ENCODE peak calls at places on chromosomes 6 and 20, in ten cellular contexts. One of them, this sample, is unnamed. For H3K4me1 and H3K9me3, the result is how much of the 10 kb centered on the place peaks cover.

GRCh38 chr6:109455502-109456282 is at the start of gene MICAL1:
- DNase-seq in neural progenitor cell: peak
- DNase-seq in adipocyte: peak
- DNase-seq in right atrium auricular region: no peak
- DNase-seq in body of pancreas: peak
- DNase-seq in CD8-positive, alpha-beta T cell: peak
- DNase-seq in naive thymus-derived CD4-positive, alpha-beta T cell: peak
- DNase-seq in A549: peak
- DNase-seq in Peyer's patch: peak
- DNase-seq in adrenal gland: peak
- DNase-seq in this sample: peak

GRCh38 chr20:8127553-8128255 is 4.4 kb upstream of the PLCB1 start:
- DNase-seq in Peyer's patch: no peak
- DNase-seq in naive thymus-derived CD4-positive, alpha-beta T cell: no peak
- DNase-seq in adrenal gland: no peak
- DNase-seq in right atrium auricular region: no peak
- DNase-seq in neural progenitor cell: no peak
- DNase-seq in body of pancreas: no peak
- DNase-seq in CD8-positive, alpha-beta T cell: no peak
- DNase-seq in A549: no peak
- DNase-seq in adipocyte: no peak
- DNase-seq in this sample: peak

GRCh38 chr6:154595997-154596396 is 85.5 kb upstream of the CNKSR3 start:
- DNase-seq in naive thymus-derived CD4-positive, alpha-beta T cell: no peak
- DNase-seq in adrenal gland: no peak
- DNase-seq in body of pancreas: no peak
- DNase-seq in A549: no peak
- DNase-seq in neural progenitor cell: no peak
- DNase-seq in CD8-positive, alpha-beta T cell: no peak
- DNase-seq in right atrium auricular region: no peak
- DNase-seq in adipocyte: no peak
- DNase-seq in Peyer's patch: no peak
- DNase-seq in this sample: peak

GRCh38 chr6:15061176-15061575 is 184.7 kb upstream of the JARID2 start:
- DNase-seq in body of pancreas: no peak
- DNase-seq in adrenal gland: peak
- DNase-seq in naive thymus-derived CD4-positive, alpha-beta T cell: no peak
- DNase-seq in A549: no peak
- DNase-seq in adipocyte: no peak
- DNase-seq in CD8-positive, alpha-beta T cell: no peak
- DNase-seq in Peyer's patch: no peak
- DNase-seq in right atrium auricular region: no peak
- DNase-seq in neural progenitor cell: peak
- DNase-seq in this sample: peak

GRCh38 chr20:11181964-11182363 is 508.2 kb upstream of the JAG1 start:
- DNase-seq in body of pancreas: no peak
- DNase-seq in adipocyte: no peak
- DNase-seq in A549: no peak
- DNase-seq in adrenal gland: no peak
- DNase-seq in neural progenitor cell: no peak
- DNase-seq in right atrium auricular region: no peak
- DNase-seq in CD8-positive, alpha-beta T cell: no peak
- DNase-seq in Peyer's patch: no peak
- DNase-seq in naive thymus-derived CD4-positive, alpha-beta T cell: no peak
- DNase-seq in this sample: no peak

GRCh38 chr6:45663181-45664180 is 285.7 kb upstream of the SUPT3H start:
- DNase-seq in body of pancreas: no peak
- DNase-seq in naive thymus-derived CD4-positive, alpha-beta T cell: peak
- DNase-seq in A549: no peak
- DNase-seq in adrenal gland: no peak
- DNase-seq in Peyer's patch: peak
- DNase-seq in adipocyte: no peak
- DNase-seq in CD8-positive, alpha-beta T cell: peak
- DNase-seq in neural progenitor cell: peak
- DNase-seq in right atrium auricular region: peak
- DNase-seq in this sample: no peak

GRCh38 chr20:47326718-47327137 is 29.8 kb downstream of the ZMYND8 start:
- DNase-seq in Peyer's patch: no peak
- DNase-seq in body of pancreas: no peak
- DNase-seq in right atrium auricular region: no peak
- DNase-seq in adipocyte: peak
- DNase-seq in A549: peak
- DNase-seq in naive thymus-derived CD4-positive, alpha-beta T cell: no peak
- DNase-seq in adrenal gland: no peak
- DNase-seq in CD8-positive, alpha-beta T cell: no peak
- DNase-seq in neural progenitor cell: no peak
- DNase-seq in this sample: no peak

GRCh38 chr6:149990672-149991402 is 27.1 kb downstream of the ULBP1 start:
- DNase-seq in right atrium auricular region: no peak
- DNase-seq in A549: no peak
- DNase-seq in body of pancreas: no peak
- DNase-seq in neural progenitor cell: peak
- DNase-seq in naive thymus-derived CD4-positive, alpha-beta T cell: no peak
- DNase-seq in adrenal gland: peak
- DNase-seq in CD8-positive, alpha-beta T cell: no peak
- DNase-seq in Peyer's patch: no peak
- DNase-seq in adipocyte: peak
- DNase-seq in this sample: peak

DNA sequence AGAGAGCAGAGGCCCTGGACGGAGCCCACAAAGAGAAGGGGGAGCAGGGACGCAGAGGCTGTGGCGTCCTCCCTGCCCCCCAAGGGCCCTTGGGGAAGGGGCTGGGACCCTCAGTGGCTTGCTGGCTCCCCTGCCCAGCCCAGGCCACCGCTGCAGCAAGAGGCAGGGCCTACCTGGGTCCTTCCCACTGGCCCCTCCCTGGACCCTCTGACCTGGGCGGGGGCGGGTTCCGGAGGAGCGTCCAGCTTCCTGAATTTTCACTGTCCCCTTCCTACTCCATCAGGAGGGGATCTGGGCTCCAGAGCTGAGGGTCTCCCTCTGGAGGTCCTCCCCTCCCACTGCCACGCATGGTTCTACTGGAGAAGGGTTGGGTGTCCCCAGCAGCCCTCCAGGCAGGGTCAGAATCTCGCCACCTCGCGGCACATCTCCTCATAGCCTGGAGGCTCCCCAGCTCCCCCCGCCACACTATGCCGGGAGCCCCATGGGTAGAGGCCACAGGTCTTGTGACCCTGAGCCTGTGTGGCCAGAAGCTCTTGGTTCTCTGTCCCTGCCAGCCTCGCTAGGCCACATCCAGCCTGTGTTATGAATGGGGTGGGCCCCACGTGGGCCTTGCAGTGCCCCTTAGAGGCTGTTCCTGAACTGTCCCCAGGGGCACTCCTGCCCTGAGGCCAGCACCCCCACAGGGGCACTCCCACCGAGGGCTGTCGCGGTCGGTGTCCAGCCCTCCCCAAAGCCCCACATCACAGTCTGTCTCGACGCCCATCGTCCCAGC is 1.0 kb upstream of the SOX18 start:
- DNase-seq in A549: no peak
- DNase-seq in Peyer's patch: no peak
- DNase-seq in neural progenitor cell: no peak
- DNase-seq in adipocyte: no peak
- DNase-seq in CD8-positive, alpha-beta T cell: no peak
- DNase-seq in body of pancreas: no peak
- DNase-seq in adrenal gland: no peak
- DNase-seq in right atrium auricular region: no peak
- DNase-seq in naive thymus-derived CD4-positive, alpha-beta T cell: no peak
- DNase-seq in this sample: no peak
- H3K4me1 ChIP-seq in A549: under half
- H3K4me1 ChIP-seq in Peyer's patch: under half
- H3K4me1 ChIP-seq in neural progenitor cell: under half
- H3K4me1 ChIP-seq in adipocyte: under half
- H3K4me1 ChIP-seq in CD8-positive, alpha-beta T cell: under half
- H3K4me1 ChIP-seq in body of pancreas: under half
- H3K4me1 ChIP-seq in adrenal gland: under half
- H3K4me1 ChIP-seq in right atrium auricular region: under half
- H3K4me1 ChIP-seq in naive thymus-derived CD4-positive, alpha-beta T cell: under half
- H3K4me1 ChIP-seq in this sample: under half

GRCh38 chr6:96789871-96790270 is 47.4 kb downstream of the GPR63 start:
- DNase-seq in adipocyte: no peak
- DNase-seq in neural progenitor cell: no peak
- DNase-seq in right atrium auricular region: no peak
- DNase-seq in naive thymus-derived CD4-positive, alpha-beta T cell: no peak
- DNase-seq in CD8-positive, alpha-beta T cell: no peak
- DNase-seq in A549: no peak
- DNase-seq in Peyer's patch: no peak
- DNase-seq in adrenal gland: no peak
- DNase-seq in body of pancreas: no peak
- DNase-seq in this sample: no peak

GRCh38 chr6:96792791-96793190 is 44.5 kb downstream of the GPR63 start:
- DNase-seq in body of pancreas: no peak
- DNase-seq in A549: no peak
- DNase-seq in neural progenitor cell: no peak
- DNase-seq in naive thymus-derived CD4-positive, alpha-beta T cell: no peak
- DNase-seq in adrenal gland: no peak
- DNase-seq in right atrium auricular region: no peak
- DNase-seq in CD8-positive, alpha-beta T cell: no peak
- DNase-seq in Peyer's patch: no peak
- DNase-seq in adipocyte: no peak
- DNase-seq in this sample: no peak

GRCh38 chr6:96794980-96795379 is 42.3 kb downstream of the GPR63 start:
- DNase-seq in adipocyte: peak
- DNase-seq in Peyer's patch: no peak
- DNase-seq in CD8-positive, alpha-beta T cell: no peak
- DNase-seq in right atrium auricular region: no peak
- DNase-seq in A549: no peak
- DNase-seq in neural progenitor cell: peak
- DNase-seq in body of pancreas: no peak
- DNase-seq in adrenal gland: no peak
- DNase-seq in naive thymus-derived CD4-positive, alpha-beta T cell: no peak
- DNase-seq in this sample: no peak

GRCh38 chr6:96795481-96795880 is 41.8 kb downstream of the GPR63 start:
- DNase-seq in Peyer's patch: no peak
- DNase-seq in neural progenitor cell: peak
- DNase-seq in A549: no peak
- DNase-seq in adrenal gland: no peak
- DNase-seq in adipocyte: no peak
- DNase-seq in CD8-positive, alpha-beta T cell: no peak
- DNase-seq in naive thymus-derived CD4-positive, alpha-beta T cell: no peak
- DNase-seq in right atrium auricular region: no peak
- DNase-seq in body of pancreas: no peak
- DNase-seq in this sample: peak
- H3K4me3 ChIP-seq in Peyer's patch: no peak
- H3K4me3 ChIP-seq in neural progenitor cell: no peak
- H3K4me3 ChIP-seq in A549: no peak
- H3K4me3 ChIP-seq in adrenal gland: no peak
- H3K4me3 ChIP-seq in adipocyte: no peak
- H3K4me3 ChIP-seq in CD8-positive, alpha-beta T cell: no peak
- H3K4me3 ChIP-seq in naive thymus-derived CD4-positive, alpha-beta T cell: no peak
- H3K4me3 ChIP-seq in right atrium auricular region: no peak
- H3K4me3 ChIP-seq in body of pancreas: no peak
- H3K4me3 ChIP-seq in this sample: no peak

DNA sequence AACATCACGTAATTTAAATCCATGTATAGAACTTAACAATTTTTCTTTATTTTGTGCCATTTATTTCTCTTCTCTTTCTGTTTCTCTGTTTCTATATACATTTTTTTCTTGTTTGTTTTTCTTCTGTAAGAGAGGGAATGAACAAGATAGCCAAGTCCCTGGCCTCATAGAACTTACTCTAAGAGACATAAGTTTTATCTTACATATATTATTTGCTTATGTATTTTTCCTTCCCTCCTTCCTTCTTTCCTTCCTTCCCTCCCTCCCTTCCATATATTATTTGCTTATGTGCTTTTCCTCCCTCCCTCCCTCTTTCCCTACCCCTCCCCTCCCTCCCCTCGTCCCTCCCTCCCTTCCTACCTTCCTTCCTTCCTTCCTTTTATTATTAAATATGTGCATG is 13.0 kb downstream of the DOK5 start:
- DNase-seq in A549: no peak
- DNase-seq in adipocyte: no peak
- DNase-seq in right atrium auricular region: no peak
- DNase-seq in neural progenitor cell: no peak
- DNase-seq in naive thymus-derived CD4-positive, alpha-beta T cell: no peak
- DNase-seq in body of pancreas: no peak
- DNase-seq in CD8-positive, alpha-beta T cell: no peak
- DNase-seq in Peyer's patch: no peak
- DNase-seq in adrenal gland: no peak
- DNase-seq in this sample: no peak
- H3K9me3 ChIP-seq in A549: under half
- H3K9me3 ChIP-seq in adipocyte: under half
- H3K9me3 ChIP-seq in right atrium auricular region: under half
- H3K9me3 ChIP-seq in neural progenitor cell: under half
- H3K9me3 ChIP-seq in naive thymus-derived CD4-positive, alpha-beta T cell: under half
- H3K9me3 ChIP-seq in body of pancreas: under half
- H3K9me3 ChIP-seq in CD8-positive, alpha-beta T cell: under half
- H3K9me3 ChIP-seq in Peyer's patch: under half
- H3K9me3 ChIP-seq in adrenal gland: under half
- H3K9me3 ChIP-seq in this sample: under half

GRCh38 chr6:169829786-169830185 is 78.4 kb downstream of the ERMARD start:
- DNase-seq in A549: no peak
- DNase-seq in right atrium auricular region: peak
- DNase-seq in adipocyte: no peak
- DNase-seq in body of pancreas: no peak
- DNase-seq in CD8-positive, alpha-beta T cell: no peak
- DNase-seq in neural progenitor cell: no peak
- DNase-seq in naive thymus-derived CD4-positive, alpha-beta T cell: no peak
- DNase-seq in Peyer's patch: peak
- DNase-seq in adrenal gland: no peak
- DNase-seq in this sample: no peak

GRCh38 chr6:169830876-169831275 is 79.5 kb downstream of the ERMARD start:
- DNase-seq in Peyer's patch: peak
- DNase-seq in naive thymus-derived CD4-positive, alpha-beta T cell: no peak
- DNase-seq in body of pancreas: no peak
- DNase-seq in adrenal gland: no peak
- DNase-seq in adipocyte: no peak
- DNase-seq in CD8-positive, alpha-beta T cell: no peak
- DNase-seq in right atrium auricular region: no peak
- DNase-seq in neural progenitor cell: no peak
- DNase-seq in A549: no peak
- DNase-seq in this sample: no peak

GRCh38 chr6:169833258-169833794 is 81.9 kb downstream of the ERMARD start:
- DNase-seq in adipocyte: no peak
- DNase-seq in Peyer's patch: no peak
- DNase-seq in adrenal gland: no peak
- DNase-seq in body of pancreas: no peak
- DNase-seq in naive thymus-derived CD4-positive, alpha-beta T cell: no peak
- DNase-seq in CD8-positive, alpha-beta T cell: no peak
- DNase-seq in right atrium auricular region: no peak
- DNase-seq in A549: no peak
- DNase-seq in neural progenitor cell: no peak
- DNase-seq in this sample: no peak

GRCh38 chr6:169832247-169832948 is 81.0 kb downstream of the ERMARD start:
- DNase-seq in neural progenitor cell: no peak
- DNase-seq in adrenal gland: no peak
- DNase-seq in adipocyte: no peak
- DNase-seq in body of pancreas: peak
- DNase-seq in Peyer's patch: no peak
- DNase-seq in naive thymus-derived CD4-positive, alpha-beta T cell: no peak
- DNase-seq in right atrium auricular region: peak
- DNase-seq in CD8-positive, alpha-beta T cell: no peak
- DNase-seq in A549: no peak
- DNase-seq in this sample: no peak

DNA sequence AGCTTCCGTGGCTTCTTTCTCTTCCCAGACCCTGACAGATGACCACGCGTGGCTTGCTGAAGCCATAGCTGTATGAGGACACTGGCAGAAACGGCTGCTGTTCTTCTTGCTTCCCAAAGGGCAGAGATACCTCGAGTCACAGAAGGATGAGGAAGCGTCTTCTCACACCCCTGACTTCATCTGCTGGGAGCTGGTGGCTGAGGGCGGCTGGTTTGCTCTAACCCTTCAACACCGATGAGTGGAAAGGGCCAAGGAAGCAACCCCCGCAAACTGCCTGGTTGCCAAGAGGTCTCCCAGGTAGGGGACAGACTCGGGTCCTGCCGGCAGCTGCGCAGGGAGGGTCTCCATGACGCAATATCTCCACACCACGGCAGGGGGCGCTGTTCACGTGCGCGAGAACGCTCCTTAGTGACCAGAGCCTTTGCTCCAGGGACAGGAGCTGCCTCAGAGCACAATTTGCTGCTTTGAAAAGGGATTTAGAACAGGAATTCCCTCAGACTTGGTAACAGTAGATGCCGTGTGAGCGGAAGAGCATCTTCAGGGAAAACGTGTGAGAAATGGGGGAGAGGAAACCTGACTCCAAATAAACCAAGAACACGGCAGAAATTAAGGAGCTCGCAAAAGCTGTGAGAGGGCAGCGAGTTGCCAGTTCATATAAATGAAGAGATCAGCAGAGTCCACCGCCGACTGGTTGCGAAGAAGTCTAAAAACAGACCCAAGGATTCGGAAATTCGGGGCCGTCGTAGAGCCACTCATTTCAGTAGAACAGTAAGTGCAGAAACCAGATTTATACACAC is 80.2 kb downstream of the ERMARD start:
- DNase-seq in body of pancreas: peak
- DNase-seq in right atrium auricular region: peak
- DNase-seq in adrenal gland: peak
- DNase-seq in CD8-positive, alpha-beta T cell: peak
- DNase-seq in naive thymus-derived CD4-positive, alpha-beta T cell: peak
- DNase-seq in adipocyte: peak
- DNase-seq in A549: peak
- DNase-seq in neural progenitor cell: peak
- DNase-seq in Peyer's patch: peak
- DNase-seq in this sample: peak
- H3K4me1 ChIP-seq in body of pancreas: under half
- H3K4me1 ChIP-seq in right atrium auricular region: under half
- H3K4me1 ChIP-seq in adrenal gland: under half
- H3K4me1 ChIP-seq in CD8-positive, alpha-beta T cell: under half
- H3K4me1 ChIP-seq in naive thymus-derived CD4-positive, alpha-beta T cell: under half
- H3K4me1 ChIP-seq in adipocyte: under half
- H3K4me1 ChIP-seq in A549: under half
- H3K4me1 ChIP-seq in neural progenitor cell: under half
- H3K4me1 ChIP-seq in Peyer's patch: under half
- H3K4me1 ChIP-seq in this sample: under half

This sample was measured in HAP-1.